ENCODE peak calls at places on chromosomes 3 and 15, in five cellular contexts. M, Y, X, R and V are unnamed samples.

GRCh38 chr15:87736401-87736800 is 520.1 kb downstream of the NTRK3 start:
- DNase-seq in M (no peak), Y (no peak), X (no peak), R (no peak), V (no peak)

GRCh38 chr3:190155752-190156151 is 35.1 kb upstream of the P3H2 start:
- DNase-seq in M (peak; percentile 35), Y (no peak), X (no peak), R (no peak), V (peak; percentile 98)

GRCh38 chr3:81242871-81243270 is 518.6 kb downstream of the GBE1 start:
- DNase-seq in M (no peak), Y (no peak), X (no peak), R (no peak), V (no peak)

GRCh38 chr15:36428102-36428845 is 151.2 kb upstream of the CDIN1 start:
- DNase-seq in M (peak; percentile 96), Y (peak; percentile 75), X (peak; percentile 5), R (no peak), V (peak; percentile 74)

GRCh38 chr3:16461463-16462245 is 51.8 kb downstream of the RFTN1 start:
- DNase-seq in M (no peak), Y (no peak), X (no peak), R (no peak), V (no peak)

GRCh38 chr3:187880438-187880837 is 135.2 kb upstream of the BCL6 start:
- DNase-seq in M (no peak), Y (no peak), X (no peak), R (no peak), V (no peak)

GRCh38 chr3:9862391-9863235 is 17.4 kb downstream of the CIDEC start:
- DNase-seq in M (no peak), Y (peak; percentile 100), X (peak; percentile 20), R (peak; percentile 69), V (no peak)

GRCh38 chr15:51576911-51577500 is 45.6 kb downstream of the DMXL2 start:
- DNase-seq in M (no peak), Y (no peak), X (peak; percentile 51), R (no peak), V (peak; percentile 18)

GRCh38 chr15:57352535-57353316 is 23.6 kb upstream of the CGNL1 start:
- DNase-seq in M (no peak), Y (no peak), X (no peak), R (no peak), V (no peak)

GRCh38 chr3:71425491-71426071 is 157.9 kb downstream of the FOXP1 start:
- DNase-seq in M (no peak), Y (no peak), X (no peak), R (no peak), V (peak; percentile 67)

GRCh38 chr3:95228416-95228815 is 1165.6 kb downstream of the NSUN3 start:
- DNase-seq in M (no peak), Y (no peak), X (no peak), R (no peak), V (no peak)

GRCh38 chr3:99651561-99651960 is 13.2 kb downstream of the COL8A1 start:
- DNase-seq in M (no peak), Y (no peak), X (peak; percentile 77), R (no peak), V (no peak)

GRCh38 chr3:187252311-187252710 is 39.2 kb downstream of the MASP1 start:
- DNase-seq in M (no peak), Y (no peak), X (no peak), R (no peak), V (no peak)

GRCh38 chr3:121942116-121942786 is 48.0 kb downstream of the SLC15A2 start:
- DNase-seq in M (no peak), Y (no peak), X (no peak), R (no peak), V (no peak)

GRCh38 chr3:129106320-129106719 is 15.3 kb downstream of the RAB43 start:
- DNase-seq in M (no peak), Y (no peak), X (no peak), R (no peak), V (no peak)

GRCh38 chr3:13141183-13141582 is 68.0 kb upstream of the IQSEC1 start:
- DNase-seq in M (no peak), Y (no peak), X (no peak), R (no peak), V (no peak)

GRCh38 chr3:11422291-11422690 is 150.1 kb downstream of the ATG7 start:
- DNase-seq in M (no peak), Y (no peak), X (no peak), R (no peak), V (no peak)

GRCh38 chr3:169147246-169148008 is 516.1 kb downstream of the MECOM start:
- DNase-seq in M (no peak), Y (peak; percentile 74), X (no peak), R (peak; percentile 51), V (no peak)

GRCh38 chr15:90097475-90097874 is 4.8 kb downstream of the IDH2 start:
- DNase-seq in M (no peak), Y (no peak), X (no peak), R (no peak), V (no peak)

GRCh38 chr15:95684126-95684525 is 646.4 kb upstream of the NR2F2 start:
- DNase-seq in M (no peak), Y (no peak), X (no peak), R (no peak), V (no peak)

GRCh38 chr15:95687686-95688085 is 642.8 kb upstream of the NR2F2 start:
- DNase-seq in M (no peak), Y (no peak), X (no peak), R (no peak), V (no peak)

GRCh38 chr15:95687056-95687455 is 643.4 kb upstream of the NR2F2 start:
- DNase-seq in M (no peak), Y (no peak), X (no peak), R (no peak), V (no peak)

GRCh38 chr15:95682129-95682528 is 648.4 kb upstream of the NR2F2 start:
- DNase-seq in M (no peak), Y (no peak), X (no peak), R (no peak), V (no peak)

GRCh38 chr15:95684693-95685115 is 645.8 kb upstream of the NR2F2 start:
- DNase-seq in M (peak; percentile 21), Y (peak; percentile 44), X (no peak), R (no peak), V (peak; percentile 56)
- H3K27ac ChIP-seq in M (no peak overlapping the region), Y (peak overlapping the region; percentile 80), X (no peak overlapping the region), R (no peak overlapping the region), V (peak overlapping the region; percentile 69)

DNA sequence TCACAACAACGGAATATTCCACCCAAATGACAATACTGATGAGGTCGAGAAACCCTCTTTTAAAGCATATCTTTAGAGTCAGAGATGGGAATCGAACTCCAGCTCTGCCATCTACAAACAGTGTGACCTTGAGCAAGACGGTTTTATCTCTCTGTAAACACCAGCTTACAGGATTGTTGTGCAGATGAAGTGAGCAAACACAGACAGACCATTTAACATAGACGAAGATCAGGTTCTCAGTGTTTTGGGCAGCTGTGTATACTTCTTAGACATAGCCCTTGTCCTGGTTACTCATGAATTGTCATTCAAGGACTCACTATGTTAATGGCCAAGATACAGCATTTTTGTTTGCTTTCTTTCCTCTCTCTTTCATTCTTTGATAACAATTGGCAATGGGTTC is 249.9 kb upstream of the PDZRN3 start:
- DNase-seq in M (no peak), Y (no peak), X (no peak), R (no peak), V (no peak)
- H3K27ac ChIP-seq in M (no peak overlapping the region), Y (no peak overlapping the region), X (no peak overlapping the region), R (no peak overlapping the region), V (no peak overlapping the region)

DNA sequence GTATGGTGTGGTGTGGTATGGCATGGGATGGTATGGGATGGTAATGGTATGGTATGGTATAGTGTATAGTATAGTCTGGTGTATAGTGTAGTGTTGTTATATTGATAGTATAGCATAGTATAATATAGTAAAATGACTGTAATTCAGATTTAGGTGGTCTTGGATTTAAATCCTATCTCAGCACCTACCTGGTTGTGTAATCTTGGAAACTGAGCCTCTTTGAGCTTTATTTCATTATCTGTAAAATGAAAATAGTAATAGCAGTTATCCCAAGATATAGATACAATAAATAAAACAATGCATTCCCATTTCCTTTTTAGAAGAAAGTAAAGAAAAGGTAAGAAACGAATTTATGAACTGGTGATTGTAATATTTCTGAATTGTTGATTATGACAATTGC is 27.5 kb upstream of the MEF2A start:
- DNase-seq in M (no peak), Y (no peak), X (no peak), R (no peak), V (no peak)
- H3K27ac ChIP-seq in M (no peak overlapping the region), Y (no peak overlapping the region), X (no peak overlapping the region), R (no peak overlapping the region), V (no peak overlapping the region)

GRCh38 chr3:38138347-38139190 is at the start of gene MYD88:
- DNase-seq in M (no peak), Y (peak; percentile 77), X (peak; percentile 75), R (peak; percentile 88), V (no peak)
- H3K27ac ChIP-seq in M (peak within 1 kb of the TSS; percentile 67), Y (peak within 1 kb of the TSS; percentile 83), X (peak within 1 kb of the TSS; percentile 96), R (peak within 1 kb of the TSS; percentile 98), V (peak within 1 kb of the TSS; percentile 90)

DNA sequence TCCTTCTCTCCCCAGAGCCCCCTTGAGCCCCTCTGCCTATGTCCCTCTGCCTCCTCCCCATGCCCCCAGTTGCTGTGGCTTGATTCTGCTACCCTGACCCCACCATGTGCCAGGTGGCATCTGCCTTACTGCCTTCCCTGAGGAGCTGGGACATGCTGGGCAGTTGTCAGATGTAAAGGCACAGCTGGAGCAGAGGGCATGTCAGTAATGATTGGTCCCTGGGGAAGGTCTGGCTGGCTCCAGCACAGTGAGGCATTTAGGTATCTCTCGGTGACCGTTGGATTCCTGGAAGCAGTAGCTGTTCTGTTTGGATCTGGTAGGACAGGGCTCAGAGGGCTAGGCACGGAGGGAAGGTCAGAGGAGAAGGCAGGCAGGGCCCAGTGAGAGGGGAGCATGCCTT is 3.5 kb upstream of the PPCDC start:
- DNase-seq in M (no peak), Y (no peak), X (no peak), R (no peak), V (no peak)
- H3K27ac ChIP-seq in M (no peak overlapping the region), Y (no peak overlapping the region), X (no peak overlapping the region), R (no peak overlapping the region), V (no peak overlapping the region)